ENCODE peak calls at places on chromosomes 7 and 10, in seven cellular contexts. One of them, this sample, is unnamed.

GRCh38 chr7:92798517-92799249 is 37.7 kb downstream of the CDK6 start:
- DNase-seq in Right ventricle myocardium inferior: no peak
- DNase-seq in stimulated activated CD4-positive, alpha-beta T cell treated with anti-CD3 and anti-CD28 coated beads, Interleukin-12 subunit alpha, Interleukin-12 subunit beta, amount 100 ng/mL, for 4 hours: no peak
- DNase-seq in activated gamma-delta T cell treated with anti-CD3 and anti-CD28 coated beads, Interleukin-2, amount 50 U/mL, for 16 hours: no peak
- DNase-seq in activated CD4-positive, alpha-beta T cell treated with anti-CD3 and anti-CD28 coated beads, Interleukin-2, amount 50 U/mL, for 4 hours: no peak
- DNase-seq in NCI-H1105 treated with DMSO at 0.1 percent for 48 hours: no peak
- DNase-seq in CD8-positive, alpha-beta T cell: no peak
- DNase-seq in this sample: no peak

GRCh38 chr10:4807803-4808507 is 18.1 kb upstream of the AKR1E2 start:
- DNase-seq in Right ventricle myocardium inferior: no peak
- DNase-seq in stimulated activated CD4-positive, alpha-beta T cell treated with anti-CD3 and anti-CD28 coated beads, Interleukin-12 subunit alpha, Interleukin-12 subunit beta, amount 100 ng/mL, for 4 hours: no peak
- DNase-seq in activated gamma-delta T cell treated with anti-CD3 and anti-CD28 coated beads, Interleukin-2, amount 50 U/mL, for 16 hours: no peak
- DNase-seq in activated CD4-positive, alpha-beta T cell treated with anti-CD3 and anti-CD28 coated beads, Interleukin-2, amount 50 U/mL, for 4 hours: no peak
- DNase-seq in NCI-H1105 treated with DMSO at 0.1 percent for 48 hours: no peak
- DNase-seq in CD8-positive, alpha-beta T cell: no peak
- DNase-seq in this sample: no peak

GRCh38 chr10:119418401-119418800 is 124.1 kb downstream of the RGS10 start:
- DNase-seq in Right ventricle myocardium inferior: no peak
- DNase-seq in stimulated activated CD4-positive, alpha-beta T cell treated with anti-CD3 and anti-CD28 coated beads, Interleukin-12 subunit alpha, Interleukin-12 subunit beta, amount 100 ng/mL, for 4 hours: no peak
- DNase-seq in activated gamma-delta T cell treated with anti-CD3 and anti-CD28 coated beads, Interleukin-2, amount 50 U/mL, for 16 hours: no peak
- DNase-seq in activated CD4-positive, alpha-beta T cell treated with anti-CD3 and anti-CD28 coated beads, Interleukin-2, amount 50 U/mL, for 4 hours: no peak
- DNase-seq in NCI-H1105 treated with DMSO at 0.1 percent for 48 hours: no peak
- DNase-seq in CD8-positive, alpha-beta T cell: no peak
- DNase-seq in this sample: no peak

GRCh38 chr7:115593111-115593510 is 437.5 kb downstream of the TFEC start:
- DNase-seq in Right ventricle myocardium inferior: no peak
- DNase-seq in stimulated activated CD4-positive, alpha-beta T cell treated with anti-CD3 and anti-CD28 coated beads, Interleukin-12 subunit alpha, Interleukin-12 subunit beta, amount 100 ng/mL, for 4 hours: no peak
- DNase-seq in activated gamma-delta T cell treated with anti-CD3 and anti-CD28 coated beads, Interleukin-2, amount 50 U/mL, for 16 hours: no peak
- DNase-seq in activated CD4-positive, alpha-beta T cell treated with anti-CD3 and anti-CD28 coated beads, Interleukin-2, amount 50 U/mL, for 4 hours: no peak
- DNase-seq in NCI-H1105 treated with DMSO at 0.1 percent for 48 hours: no peak
- DNase-seq in CD8-positive, alpha-beta T cell: no peak
- DNase-seq in this sample: no peak

GRCh38 chr7:7183061-7183832 is 903 bp downstream of the C1GALT1 start:
- DNase-seq in Right ventricle myocardium inferior: peak; percentile 78
- DNase-seq in stimulated activated CD4-positive, alpha-beta T cell treated with anti-CD3 and anti-CD28 coated beads, Interleukin-12 subunit alpha, Interleukin-12 subunit beta, amount 100 ng/mL, for 4 hours: no peak
- DNase-seq in activated gamma-delta T cell treated with anti-CD3 and anti-CD28 coated beads, Interleukin-2, amount 50 U/mL, for 16 hours: peak; percentile 23
- DNase-seq in activated CD4-positive, alpha-beta T cell treated with anti-CD3 and anti-CD28 coated beads, Interleukin-2, amount 50 U/mL, for 4 hours: peak; percentile 6
- DNase-seq in NCI-H1105 treated with DMSO at 0.1 percent for 48 hours: peak; percentile 42
- DNase-seq in CD8-positive, alpha-beta T cell: peak; percentile 6
- DNase-seq in this sample: peak; percentile 66

GRCh38 chr7:1936006-1936310 is 265.9 kb downstream of the ELFN1 start:
- DNase-seq in Right ventricle myocardium inferior: no peak
- DNase-seq in stimulated activated CD4-positive, alpha-beta T cell treated with anti-CD3 and anti-CD28 coated beads, Interleukin-12 subunit alpha, Interleukin-12 subunit beta, amount 100 ng/mL, for 4 hours: no peak
- DNase-seq in activated gamma-delta T cell treated with anti-CD3 and anti-CD28 coated beads, Interleukin-2, amount 50 U/mL, for 16 hours: no peak
- DNase-seq in activated CD4-positive, alpha-beta T cell treated with anti-CD3 and anti-CD28 coated beads, Interleukin-2, amount 50 U/mL, for 4 hours: no peak
- DNase-seq in NCI-H1105 treated with DMSO at 0.1 percent for 48 hours: no peak
- DNase-seq in CD8-positive, alpha-beta T cell: no peak
- DNase-seq in this sample: no peak

GRCh38 chr7:112492165-112492564 is 11.4 kb downstream of the LSMEM1 start:
- DNase-seq in Right ventricle myocardium inferior: no peak
- DNase-seq in stimulated activated CD4-positive, alpha-beta T cell treated with anti-CD3 and anti-CD28 coated beads, Interleukin-12 subunit alpha, Interleukin-12 subunit beta, amount 100 ng/mL, for 4 hours: no peak
- DNase-seq in activated gamma-delta T cell treated with anti-CD3 and anti-CD28 coated beads, Interleukin-2, amount 50 U/mL, for 16 hours: no peak
- DNase-seq in activated CD4-positive, alpha-beta T cell treated with anti-CD3 and anti-CD28 coated beads, Interleukin-2, amount 50 U/mL, for 4 hours: no peak
- DNase-seq in NCI-H1105 treated with DMSO at 0.1 percent for 48 hours: no peak
- DNase-seq in CD8-positive, alpha-beta T cell: no peak
- DNase-seq in this sample: no peak

GRCh38 chr7:106365252-106366005 is 80.6 kb upstream of the NAMPT start:
- DNase-seq in Right ventricle myocardium inferior: no peak
- DNase-seq in stimulated activated CD4-positive, alpha-beta T cell treated with anti-CD3 and anti-CD28 coated beads, Interleukin-12 subunit alpha, Interleukin-12 subunit beta, amount 100 ng/mL, for 4 hours: no peak
- DNase-seq in activated gamma-delta T cell treated with anti-CD3 and anti-CD28 coated beads, Interleukin-2, amount 50 U/mL, for 16 hours: no peak
- DNase-seq in activated CD4-positive, alpha-beta T cell treated with anti-CD3 and anti-CD28 coated beads, Interleukin-2, amount 50 U/mL, for 4 hours: no peak
- DNase-seq in NCI-H1105 treated with DMSO at 0.1 percent for 48 hours: no peak
- DNase-seq in CD8-positive, alpha-beta T cell: no peak
- DNase-seq in this sample: no peak

GRCh38 chr10:36023939-36024338 is 381.8 kb upstream of the FZD8 start:
- DNase-seq in Right ventricle myocardium inferior: no peak
- DNase-seq in stimulated activated CD4-positive, alpha-beta T cell treated with anti-CD3 and anti-CD28 coated beads, Interleukin-12 subunit alpha, Interleukin-12 subunit beta, amount 100 ng/mL, for 4 hours: no peak
- DNase-seq in activated gamma-delta T cell treated with anti-CD3 and anti-CD28 coated beads, Interleukin-2, amount 50 U/mL, for 16 hours: no peak
- DNase-seq in activated CD4-positive, alpha-beta T cell treated with anti-CD3 and anti-CD28 coated beads, Interleukin-2, amount 50 U/mL, for 4 hours: no peak
- DNase-seq in NCI-H1105 treated with DMSO at 0.1 percent for 48 hours: no peak
- DNase-seq in CD8-positive, alpha-beta T cell: no peak
- DNase-seq in this sample: no peak

GRCh38 chr7:122068999-122069398 is 75.0 kb downstream of the AASS start:
- DNase-seq in Right ventricle myocardium inferior: no peak
- DNase-seq in stimulated activated CD4-positive, alpha-beta T cell treated with anti-CD3 and anti-CD28 coated beads, Interleukin-12 subunit alpha, Interleukin-12 subunit beta, amount 100 ng/mL, for 4 hours: no peak
- DNase-seq in activated gamma-delta T cell treated with anti-CD3 and anti-CD28 coated beads, Interleukin-2, amount 50 U/mL, for 16 hours: no peak
- DNase-seq in activated CD4-positive, alpha-beta T cell treated with anti-CD3 and anti-CD28 coated beads, Interleukin-2, amount 50 U/mL, for 4 hours: no peak
- DNase-seq in NCI-H1105 treated with DMSO at 0.1 percent for 48 hours: no peak
- DNase-seq in CD8-positive, alpha-beta T cell: no peak
- DNase-seq in this sample: no peak

GRCh38 chr10:124588736-124589451 is 127.3 kb downstream of the LHPP start:
- DNase-seq in Right ventricle myocardium inferior: peak; percentile 66
- DNase-seq in stimulated activated CD4-positive, alpha-beta T cell treated with anti-CD3 and anti-CD28 coated beads, Interleukin-12 subunit alpha, Interleukin-12 subunit beta, amount 100 ng/mL, for 4 hours: no peak
- DNase-seq in activated gamma-delta T cell treated with anti-CD3 and anti-CD28 coated beads, Interleukin-2, amount 50 U/mL, for 16 hours: no peak
- DNase-seq in activated CD4-positive, alpha-beta T cell treated with anti-CD3 and anti-CD28 coated beads, Interleukin-2, amount 50 U/mL, for 4 hours: no peak
- DNase-seq in NCI-H1105 treated with DMSO at 0.1 percent for 48 hours: no peak
- DNase-seq in CD8-positive, alpha-beta T cell: no peak
- DNase-seq in this sample: no peak

GRCh38 chr10:772227-772637 is 82.8 kb upstream of the DIP2C start:
- DNase-seq in Right ventricle myocardium inferior: no peak
- DNase-seq in stimulated activated CD4-positive, alpha-beta T cell treated with anti-CD3 and anti-CD28 coated beads, Interleukin-12 subunit alpha, Interleukin-12 subunit beta, amount 100 ng/mL, for 4 hours: no peak
- DNase-seq in activated gamma-delta T cell treated with anti-CD3 and anti-CD28 coated beads, Interleukin-2, amount 50 U/mL, for 16 hours: no peak
- DNase-seq in activated CD4-positive, alpha-beta T cell treated with anti-CD3 and anti-CD28 coated beads, Interleukin-2, amount 50 U/mL, for 4 hours: no peak
- DNase-seq in NCI-H1105 treated with DMSO at 0.1 percent for 48 hours: no peak
- DNase-seq in CD8-positive, alpha-beta T cell: no peak
- DNase-seq in this sample: no peak

GRCh38 chr7:112122835-112123234 is 83.4 kb downstream of the DOCK4 start:
- DNase-seq in Right ventricle myocardium inferior: no peak
- DNase-seq in stimulated activated CD4-positive, alpha-beta T cell treated with anti-CD3 and anti-CD28 coated beads, Interleukin-12 subunit alpha, Interleukin-12 subunit beta, amount 100 ng/mL, for 4 hours: no peak
- DNase-seq in activated gamma-delta T cell treated with anti-CD3 and anti-CD28 coated beads, Interleukin-2, amount 50 U/mL, for 16 hours: no peak
- DNase-seq in activated CD4-positive, alpha-beta T cell treated with anti-CD3 and anti-CD28 coated beads, Interleukin-2, amount 50 U/mL, for 4 hours: no peak
- DNase-seq in NCI-H1105 treated with DMSO at 0.1 percent for 48 hours: no peak
- DNase-seq in CD8-positive, alpha-beta T cell: no peak
- DNase-seq in this sample: no peak

GRCh38 chr7:116561697-116562483 is 37.1 kb downstream of the CAV1 start:
- DNase-seq in Right ventricle myocardium inferior: no peak
- DNase-seq in stimulated activated CD4-positive, alpha-beta T cell treated with anti-CD3 and anti-CD28 coated beads, Interleukin-12 subunit alpha, Interleukin-12 subunit beta, amount 100 ng/mL, for 4 hours: no peak
- DNase-seq in activated gamma-delta T cell treated with anti-CD3 and anti-CD28 coated beads, Interleukin-2, amount 50 U/mL, for 16 hours: no peak
- DNase-seq in activated CD4-positive, alpha-beta T cell treated with anti-CD3 and anti-CD28 coated beads, Interleukin-2, amount 50 U/mL, for 4 hours: no peak
- DNase-seq in NCI-H1105 treated with DMSO at 0.1 percent for 48 hours: no peak
- DNase-seq in CD8-positive, alpha-beta T cell: no peak
- DNase-seq in this sample: no peak

This sample was measured in activated CD4-positive, CD25-positive, alpha-beta regulatory T cell treated with anti-CD3 and anti-CD28 coated beads, Interleukin-2, amount 50 U/mL, for 72 hours.